ENCODE peak calls at places on chromosome 1, in eight cellular contexts. One of them, this sample, is unnamed. For H3K4me1 and H3K36me3, the result is how much of the 10 kb centered on the place peaks cover.

GRCh38 chr1:170205301-170205700 is 59.5 kb downstream of the NTMT2 start:
- DNase-seq in aorta: no peak
- DNase-seq in tibial artery: no peak
- DNase-seq in GM23248: peak
- DNase-seq in Peyer's patch: no peak
- DNase-seq in IMR-90: peak
- DNase-seq in kidney: no peak
- DNase-seq in neural progenitor cell: no peak
- DNase-seq in this sample: no peak

GRCh38 chr1:201506092-201506491 is 831 bp downstream of the CSRP1 start:
- DNase-seq in IMR-90: no peak
- DNase-seq in kidney: no peak
- DNase-seq in neural progenitor cell: no peak
- DNase-seq in tibial artery: no peak
- DNase-seq in Peyer's patch: no peak
- DNase-seq in GM23248: peak
- DNase-seq in aorta: no peak
- DNase-seq in this sample: no peak

GRCh38 chr1:6245869-6246496 is 2.0 kb downstream of the HES3 start:
- DNase-seq in Peyer's patch: peak
- DNase-seq in tibial artery: no peak
- DNase-seq in GM23248: peak
- DNase-seq in aorta: peak
- DNase-seq in kidney: peak
- DNase-seq in neural progenitor cell: peak
- DNase-seq in IMR-90: no peak
- DNase-seq in this sample: no peak

GRCh38 chr1:34113887-34114286 is 51.1 kb downstream of the CSMD2 start:
- DNase-seq in aorta: no peak
- DNase-seq in IMR-90: no peak
- DNase-seq in tibial artery: no peak
- DNase-seq in GM23248: peak
- DNase-seq in Peyer's patch: no peak
- DNase-seq in neural progenitor cell: peak
- DNase-seq in kidney: no peak
- DNase-seq in this sample: no peak

GRCh38 chr1:162298266-162298665 is 78.4 kb downstream of the SPATA46 start:
- DNase-seq in GM23248: no peak
- DNase-seq in neural progenitor cell: no peak
- DNase-seq in IMR-90: no peak
- DNase-seq in Peyer's patch: no peak
- DNase-seq in tibial artery: no peak
- DNase-seq in kidney: no peak
- DNase-seq in aorta: no peak
- DNase-seq in this sample: no peak

GRCh38 chr1:62688687-62689085 is 500 bp upstream of the DOCK7 start:
- DNase-seq in tibial artery: no peak
- DNase-seq in neural progenitor cell: no peak
- DNase-seq in aorta: no peak
- DNase-seq in kidney: no peak
- DNase-seq in Peyer's patch: no peak
- DNase-seq in GM23248: peak
- DNase-seq in IMR-90: peak
- DNase-seq in this sample: no peak

GRCh38 chr1:42333662-42334239 is 1.3 kb downstream of the FOXJ3 start:
- DNase-seq in Peyer's patch: no peak
- DNase-seq in GM23248: peak
- DNase-seq in aorta: no peak
- DNase-seq in neural progenitor cell: peak
- DNase-seq in IMR-90: peak
- DNase-seq in kidney: no peak
- DNase-seq in tibial artery: no peak
- DNase-seq in this sample: no peak

GRCh38 chr1:56915960-56916359 is 49.9 kb downstream of the C8B start:
- DNase-seq in neural progenitor cell: no peak
- DNase-seq in aorta: no peak
- DNase-seq in kidney: peak
- DNase-seq in IMR-90: no peak
- DNase-seq in GM23248: no peak
- DNase-seq in Peyer's patch: no peak
- DNase-seq in tibial artery: no peak
- DNase-seq in this sample: no peak

GRCh38 chr1:34268311-34269042 is 91.8 kb downstream of the C1orf94 start:
- DNase-seq in kidney: no peak
- DNase-seq in GM23248: peak
- DNase-seq in tibial artery: no peak
- DNase-seq in IMR-90: peak
- DNase-seq in Peyer's patch: no peak
- DNase-seq in neural progenitor cell: no peak
- DNase-seq in aorta: no peak
- DNase-seq in this sample: no peak

GRCh38 chr1:156078728-156079127 is 3.5 kb downstream of the MEX3A start:
- DNase-seq in IMR-90: no peak
- DNase-seq in kidney: no peak
- DNase-seq in aorta: no peak
- DNase-seq in neural progenitor cell: no peak
- DNase-seq in Peyer's patch: no peak
- DNase-seq in GM23248: no peak
- DNase-seq in tibial artery: no peak
- DNase-seq in this sample: no peak

GRCh38 chr1:175016073-175016722 is 7.0 kb downstream of the MRPS14 start:
- DNase-seq in kidney: no peak
- DNase-seq in aorta: no peak
- DNase-seq in IMR-90: peak
- DNase-seq in tibial artery: no peak
- DNase-seq in Peyer's patch: no peak
- DNase-seq in neural progenitor cell: no peak
- DNase-seq in GM23248: peak
- DNase-seq in this sample: no peak

GRCh38 chr1:228938248-228938891 is 203.1 kb downstream of the RHOU start:
- DNase-seq in aorta: no peak
- DNase-seq in IMR-90: no peak
- DNase-seq in tibial artery: no peak
- DNase-seq in GM23248: no peak
- DNase-seq in neural progenitor cell: no peak
- DNase-seq in Peyer's patch: peak
- DNase-seq in kidney: no peak
- DNase-seq in this sample: no peak

GRCh38 chr1:30675761-30676160 is 47.6 kb downstream of the MATN1 start:
- DNase-seq in neural progenitor cell: no peak
- DNase-seq in aorta: no peak
- DNase-seq in IMR-90: peak
- DNase-seq in Peyer's patch: no peak
- DNase-seq in GM23248: peak
- DNase-seq in kidney: no peak
- DNase-seq in tibial artery: no peak
- DNase-seq in this sample: no peak

GRCh38 chr1:44036409-44037111 is 5.3 kb upstream of the SLC6A9 start:
- DNase-seq in IMR-90: peak
- DNase-seq in GM23248: peak
- DNase-seq in tibial artery: peak
- DNase-seq in aorta: peak
- DNase-seq in Peyer's patch: peak
- DNase-seq in neural progenitor cell: peak
- DNase-seq in kidney: no peak
- DNase-seq in this sample: peak

GRCh38 chr1:79539001-79539400 is 532.5 kb upstream of the ADGRL4 start:
- DNase-seq in aorta: no peak
- DNase-seq in kidney: no peak
- DNase-seq in Peyer's patch: no peak
- DNase-seq in IMR-90: no peak
- DNase-seq in GM23248: no peak
- DNase-seq in neural progenitor cell: no peak
- DNase-seq in tibial artery: no peak
- DNase-seq in this sample: no peak

GRCh38 chr1:233082778-233083550 is 132.6 kb downstream of the NTPCR start:
- DNase-seq in Peyer's patch: no peak
- DNase-seq in neural progenitor cell: no peak
- DNase-seq in aorta: no peak
- DNase-seq in IMR-90: no peak
- DNase-seq in tibial artery: no peak
- DNase-seq in kidney: no peak
- DNase-seq in GM23248: no peak
- DNase-seq in this sample: no peak

GRCh38 chr1:233081686-233082085 is 131.3 kb downstream of the NTPCR start:
- DNase-seq in neural progenitor cell: no peak
- DNase-seq in IMR-90: peak
- DNase-seq in aorta: no peak
- DNase-seq in tibial artery: no peak
- DNase-seq in Peyer's patch: no peak
- DNase-seq in GM23248: no peak
- DNase-seq in kidney: peak
- DNase-seq in this sample: no peak

GRCh38 chr1:233087001-233087881 is 136.8 kb downstream of the NTPCR start:
- DNase-seq in tibial artery: no peak
- DNase-seq in IMR-90: no peak
- DNase-seq in kidney: no peak
- DNase-seq in Peyer's patch: no peak
- DNase-seq in aorta: no peak
- DNase-seq in neural progenitor cell: peak
- DNase-seq in GM23248: no peak
- DNase-seq in this sample: no peak

GRCh38 chr1:233088613-233089012 is 138.2 kb downstream of the NTPCR start:
- DNase-seq in aorta: no peak
- DNase-seq in GM23248: no peak
- DNase-seq in kidney: no peak
- DNase-seq in tibial artery: no peak
- DNase-seq in IMR-90: no peak
- DNase-seq in Peyer's patch: no peak
- DNase-seq in neural progenitor cell: no peak
- DNase-seq in this sample: no peak

GRCh38 chr1:233085566-233085965 is 135.2 kb downstream of the NTPCR start:
- DNase-seq in Peyer's patch: no peak
- DNase-seq in GM23248: peak
- DNase-seq in neural progenitor cell: no peak
- DNase-seq in kidney: no peak
- DNase-seq in tibial artery: no peak
- DNase-seq in IMR-90: peak
- DNase-seq in aorta: no peak
- DNase-seq in this sample: no peak
- H3K4me1 ChIP-seq in Peyer's patch: under half
- H3K4me1 ChIP-seq in GM23248: under half
- H3K4me1 ChIP-seq in neural progenitor cell: under half
- H3K4me1 ChIP-seq in kidney: under half
- H3K4me1 ChIP-seq in tibial artery: under half
- H3K4me1 ChIP-seq in IMR-90: under half
- H3K4me1 ChIP-seq in aorta: under half
- H3K4me1 ChIP-seq in this sample: under half

GRCh38 chr1:108190686-108191416 is 9.3 kb downstream of the SLC25A24 start:
- DNase-seq in IMR-90: no peak
- DNase-seq in Peyer's patch: no peak
- DNase-seq in tibial artery: no peak
- DNase-seq in neural progenitor cell: no peak
- DNase-seq in aorta: no peak
- DNase-seq in GM23248: no peak
- DNase-seq in kidney: no peak
- DNase-seq in this sample: no peak

GRCh38 chr1:108192581-108192980 is 7.6 kb downstream of the SLC25A24 start:
- DNase-seq in neural progenitor cell: no peak
- DNase-seq in Peyer's patch: no peak
- DNase-seq in kidney: no peak
- DNase-seq in tibial artery: no peak
- DNase-seq in IMR-90: no peak
- DNase-seq in GM23248: no peak
- DNase-seq in aorta: no peak
- DNase-seq in this sample: no peak

GRCh38 chr1:108193333-108193732 is 6.8 kb downstream of the SLC25A24 start:
- DNase-seq in aorta: no peak
- DNase-seq in IMR-90: no peak
- DNase-seq in Peyer's patch: no peak
- DNase-seq in tibial artery: no peak
- DNase-seq in kidney: no peak
- DNase-seq in neural progenitor cell: no peak
- DNase-seq in GM23248: no peak
- DNase-seq in this sample: no peak

GRCh38 chr1:108190001-108190634 is 10.0 kb downstream of the SLC25A24 start:
- DNase-seq in neural progenitor cell: no peak
- DNase-seq in kidney: no peak
- DNase-seq in GM23248: no peak
- DNase-seq in aorta: no peak
- DNase-seq in Peyer's patch: no peak
- DNase-seq in tibial artery: no peak
- DNase-seq in IMR-90: no peak
- DNase-seq in this sample: no peak

GRCh38 chr1:108194051-108194450 is 6.1 kb downstream of the SLC25A24 start:
- DNase-seq in kidney: no peak
- DNase-seq in tibial artery: no peak
- DNase-seq in IMR-90: no peak
- DNase-seq in GM23248: no peak
- DNase-seq in neural progenitor cell: no peak
- DNase-seq in aorta: no peak
- DNase-seq in Peyer's patch: no peak
- DNase-seq in this sample: no peak
- H3K36me3 ChIP-seq in kidney: under half
- H3K36me3 ChIP-seq in tibial artery: under half
- H3K36me3 ChIP-seq in IMR-90: under half
- H3K36me3 ChIP-seq in GM23248: under half
- H3K36me3 ChIP-seq in neural progenitor cell: under half
- H3K36me3 ChIP-seq in aorta: under half
- H3K36me3 ChIP-seq in Peyer's patch: under half
- H3K36me3 ChIP-seq in this sample: under half

GRCh38 chr1:37149296-37149695 is 115.0 kb upstream of the GRIK3 start:
- DNase-seq in IMR-90: no peak
- DNase-seq in neural progenitor cell: no peak
- DNase-seq in Peyer's patch: no peak
- DNase-seq in GM23248: no peak
- DNase-seq in aorta: no peak
- DNase-seq in kidney: no peak
- DNase-seq in tibial artery: no peak
- DNase-seq in this sample: no peak
- H3K4me3 ChIP-seq in IMR-90: no peak
- H3K4me3 ChIP-seq in neural progenitor cell: no peak
- H3K4me3 ChIP-seq in Peyer's patch: no peak
- H3K4me3 ChIP-seq in GM23248: no peak
- H3K4me3 ChIP-seq in aorta: no peak
- H3K4me3 ChIP-seq in kidney: no peak
- H3K4me3 ChIP-seq in tibial artery: no peak
- H3K4me3 ChIP-seq in this sample: no peak

DNA sequence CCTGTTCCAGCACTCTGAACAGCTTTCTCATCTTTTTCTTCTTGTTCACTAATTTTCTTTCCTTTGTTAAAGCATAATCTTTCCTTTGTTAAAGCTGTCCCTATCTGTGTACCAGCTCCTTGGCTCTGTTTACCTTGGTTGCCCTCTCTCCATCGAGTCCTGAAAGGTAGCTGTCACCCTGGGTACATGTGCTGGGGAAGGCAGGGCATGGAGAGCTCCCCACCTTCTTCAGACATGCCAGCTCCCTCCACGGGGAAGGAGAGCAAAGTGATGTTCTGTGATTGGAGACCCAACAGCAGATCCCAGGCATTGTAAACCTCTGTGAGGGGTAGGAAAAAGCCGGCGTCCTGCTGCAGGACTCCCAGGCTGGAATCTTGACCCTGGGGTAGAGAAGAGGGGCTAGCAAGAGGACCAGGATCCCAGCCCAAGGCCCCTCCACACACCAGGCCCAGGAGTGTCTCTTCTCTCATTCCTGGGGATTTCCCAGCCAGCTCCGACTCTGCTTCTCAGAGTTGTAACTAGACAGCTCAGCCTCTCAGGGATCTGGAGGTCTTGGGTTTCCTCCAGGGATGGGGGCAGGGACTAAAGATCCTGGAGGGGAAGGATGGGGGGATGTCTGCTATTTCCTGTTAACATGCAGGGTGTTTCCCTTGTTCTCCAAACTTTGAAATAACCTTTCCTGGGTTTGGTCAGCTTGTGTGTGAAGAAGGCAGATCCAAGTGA is 34.4 kb downstream of the TMCC2 start:
- DNase-seq in tibial artery: no peak
- DNase-seq in Peyer's patch: no peak
- DNase-seq in aorta: no peak
- DNase-seq in kidney: no peak
- DNase-seq in IMR-90: peak
- DNase-seq in neural progenitor cell: no peak
- DNase-seq in GM23248: peak
- DNase-seq in this sample: no peak
- H3K4me1 ChIP-seq in tibial artery: under half
- H3K4me1 ChIP-seq in Peyer's patch: under half
- H3K4me1 ChIP-seq in aorta: under half
- H3K4me1 ChIP-seq in kidney: under half
- H3K4me1 ChIP-seq in IMR-90: under half
- H3K4me1 ChIP-seq in neural progenitor cell: under half
- H3K4me1 ChIP-seq in GM23248: under half
- H3K4me1 ChIP-seq in this sample: under half